ENCODE peak calls at places on chromosome 18, in four cellular contexts. One of them, this sample, is unnamed.
A peak's percentile ranks its signal among the peaks of the same experiment; 100 is the strongest.

GRCh38 chr18:76493213-76494107 is 1.6 kb downstream of the ZNF516 start:
- DNase-seq in left ventricle myocardium inferior: no peak
- DNase-seq in upper lobe of right lung: no peak
- DNase-seq in right lobe of liver: no peak
- DNase-seq in this sample: no peak

GRCh38 chr18:45957100-45957499 is 10.0 kb downstream of the EPG5 start:
- DNase-seq in right lobe of liver: no peak
- DNase-seq in upper lobe of right lung: no peak
- DNase-seq in left ventricle myocardium inferior: no peak
- DNase-seq in this sample: no peak

GRCh38 chr18:62486290-62486964 is 36.4 kb upstream of the ZCCHC2 start:
- DNase-seq in left ventricle myocardium inferior: no peak
- DNase-seq in upper lobe of right lung: no peak
- DNase-seq in right lobe of liver: no peak
- DNase-seq in this sample: no peak

GRCh38 chr18:48230459-48231113 is 178.6 kb downstream of the ZBTB7C start:
- DNase-seq in upper lobe of right lung: peak; percentile 82
- DNase-seq in left ventricle myocardium inferior: no peak
- DNase-seq in right lobe of liver: peak; percentile 69
- DNase-seq in this sample: peak; percentile 82

GRCh38 chr18:78913830-78914585 is 65.6 kb upstream of the SALL3 start:
- DNase-seq in left ventricle myocardium inferior: no peak
- DNase-seq in upper lobe of right lung: peak; percentile 54
- DNase-seq in right lobe of liver: no peak
- DNase-seq in this sample: peak; percentile 65

GRCh38 chr18:27860701-27861107 is 316.2 kb downstream of the CDH2 start:
- DNase-seq in left ventricle myocardium inferior: peak; percentile 19
- DNase-seq in upper lobe of right lung: no peak
- DNase-seq in right lobe of liver: no peak
- DNase-seq in this sample: no peak

GRCh38 chr18:62982600-62983251 is 267.4 kb downstream of the PHLPP1 start:
- DNase-seq in left ventricle myocardium inferior: no peak
- DNase-seq in upper lobe of right lung: no peak
- DNase-seq in right lobe of liver: no peak
- DNase-seq in this sample: peak; percentile 81

GRCh38 chr18:45621068-45621511 is 5.8 kb downstream of the SLC14A2 start:
- DNase-seq in left ventricle myocardium inferior: no peak
- DNase-seq in right lobe of liver: no peak
- DNase-seq in upper lobe of right lung: no peak
- DNase-seq in this sample: no peak

GRCh38 chr18:73556904-73557303 is 590.7 kb downstream of the FBXO15 start:
- DNase-seq in left ventricle myocardium inferior: no peak
- DNase-seq in right lobe of liver: no peak
- DNase-seq in upper lobe of right lung: no peak
- DNase-seq in this sample: no peak

GRCh38 chr18:36759167-36759776 is 69.5 kb downstream of the TPGS2 start:
- DNase-seq in upper lobe of right lung: peak; percentile 37
- DNase-seq in right lobe of liver: no peak
- DNase-seq in left ventricle myocardium inferior: no peak
- DNase-seq in this sample: no peak

GRCh38 chr18:65124633-65125032 is 626.2 kb upstream of the CDH7 start:
- DNase-seq in right lobe of liver: no peak
- DNase-seq in left ventricle myocardium inferior: no peak
- DNase-seq in upper lobe of right lung: no peak
- DNase-seq in this sample: no peak

GRCh38 chr18:62334110-62334509 is 9.0 kb downstream of the TNFRSF11A start:
- DNase-seq in upper lobe of right lung: no peak
- DNase-seq in right lobe of liver: no peak
- DNase-seq in left ventricle myocardium inferior: no peak
- DNase-seq in this sample: no peak

GRCh38 chr18:42192251-42193248 is 237.5 kb downstream of the PIK3C3 start:
- DNase-seq in right lobe of liver: no peak
- DNase-seq in left ventricle myocardium inferior: no peak
- DNase-seq in upper lobe of right lung: no peak
- DNase-seq in this sample: no peak

GRCh38 chr18:59272221-59272888 is 899 bp downstream of the RAX start:
- DNase-seq in left ventricle myocardium inferior: no peak
- DNase-seq in right lobe of liver: no peak
- DNase-seq in upper lobe of right lung: no peak
- DNase-seq in this sample: peak; percentile 72

GRCh38 chr18:26440644-26441043 is 107.7 kb downstream of the KCTD1 start:
- DNase-seq in left ventricle myocardium inferior: no peak
- DNase-seq in right lobe of liver: no peak
- DNase-seq in upper lobe of right lung: no peak
- DNase-seq in this sample: no peak

GRCh38 chr18:42758851-42759250 is 356.6 kb downstream of the RIT2 start:
- DNase-seq in upper lobe of right lung: no peak
- DNase-seq in left ventricle myocardium inferior: no peak
- DNase-seq in right lobe of liver: no peak
- DNase-seq in this sample: no peak

GRCh38 chr18:38923136-38923535 is 1357.5 kb upstream of the CELF4 start:
- DNase-seq in right lobe of liver: no peak
- DNase-seq in left ventricle myocardium inferior: no peak
- DNase-seq in upper lobe of right lung: no peak
- DNase-seq in this sample: no peak

GRCh38 chr18:23058746-23059440 is 76.4 kb upstream of the CABLES1 start:
- DNase-seq in left ventricle myocardium inferior: no peak
- DNase-seq in upper lobe of right lung: no peak
- DNase-seq in right lobe of liver: no peak
- DNase-seq in this sample: no peak

GRCh38 chr18:72427721-72428120 is 116.4 kb downstream of the CBLN2 start:
- DNase-seq in upper lobe of right lung: no peak
- DNase-seq in right lobe of liver: no peak
- DNase-seq in left ventricle myocardium inferior: no peak
- DNase-seq in this sample: no peak

GRCh38 chr18:11953113-11953512 is 28.2 kb upstream of the IMPA2 start:
- DNase-seq in right lobe of liver: no peak
- DNase-seq in upper lobe of right lung: no peak
- DNase-seq in left ventricle myocardium inferior: no peak
- DNase-seq in this sample: no peak

GRCh38 chr18:24055009-24055804 is 40.7 kb downstream of the TTC39C start:
- DNase-seq in right lobe of liver: no peak
- DNase-seq in upper lobe of right lung: no peak
- DNase-seq in left ventricle myocardium inferior: no peak
- DNase-seq in this sample: no peak

GRCh38 chr18:75915941-75916640 is 488.6 kb upstream of the SMIM21 start:
- DNase-seq in upper lobe of right lung: no peak
- DNase-seq in left ventricle myocardium inferior: no peak
- DNase-seq in right lobe of liver: no peak
- DNase-seq in this sample: peak; percentile 59

GRCh38 chr18:24499814-24500601 is 39.6 kb downstream of the HRH4 start:
- DNase-seq in upper lobe of right lung: no peak
- DNase-seq in left ventricle myocardium inferior: no peak
- DNase-seq in right lobe of liver: no peak
- DNase-seq in this sample: no peak

GRCh38 chr18:73365018-73365417 is 497.2 kb upstream of the NETO1 start:
- DNase-seq in upper lobe of right lung: no peak
- DNase-seq in right lobe of liver: no peak
- DNase-seq in left ventricle myocardium inferior: no peak
- DNase-seq in this sample: no peak

GRCh38 chr18:28002841-28003240 is 174.1 kb downstream of the CDH2 start:
- DNase-seq in right lobe of liver: no peak
- DNase-seq in upper lobe of right lung: no peak
- DNase-seq in left ventricle myocardium inferior: no peak
- DNase-seq in this sample: no peak

GRCh38 chr18:11857177-11857887 is 6.1 kb downstream of the CHMP1B start:
- DNase-seq in upper lobe of right lung: no peak
- DNase-seq in left ventricle myocardium inferior: peak; percentile 48
- DNase-seq in right lobe of liver: no peak
- DNase-seq in this sample: peak; percentile 36

GRCh38 chr18:12044591-12044990 is 49.1 kb upstream of the ANKRD62 start:
- DNase-seq in left ventricle myocardium inferior: no peak
- DNase-seq in upper lobe of right lung: no peak
- DNase-seq in right lobe of liver: no peak
- DNase-seq in this sample: no peak

GRCh38 chr18:67467188-67467587 is 49.3 kb downstream of the DSEL start:
- DNase-seq in left ventricle myocardium inferior: no peak
- DNase-seq in upper lobe of right lung: no peak
- DNase-seq in right lobe of liver: no peak
- DNase-seq in this sample: no peak

GRCh38 chr18:62741118-62741566 is 25.8 kb downstream of the PHLPP1 start:
- DNase-seq in right lobe of liver: no peak
- DNase-seq in upper lobe of right lung: no peak
- DNase-seq in left ventricle myocardium inferior: no peak
- DNase-seq in this sample: no peak

GRCh38 chr18:24674236-24675004 is 214.0 kb downstream of the HRH4 start:
- DNase-seq in left ventricle myocardium inferior: no peak
- DNase-seq in upper lobe of right lung: no peak
- DNase-seq in right lobe of liver: no peak
- DNase-seq in this sample: no peak

GRCh38 chr18:55907352-55908045 is 319.5 kb upstream of the TCF4 start:
- DNase-seq in left ventricle myocardium inferior: peak; percentile 29
- DNase-seq in right lobe of liver: no peak
- DNase-seq in upper lobe of right lung: no peak
- DNase-seq in this sample: no peak
- H3K4me3 ChIP-seq in left ventricle myocardium inferior: peak overlapping the region; percentile 32
- H3K4me3 ChIP-seq in right lobe of liver: no peak overlapping the region
- H3K4me3 ChIP-seq in upper lobe of right lung: no peak overlapping the region
- H3K4me3 ChIP-seq in this sample: no peak overlapping the region

GRCh38 chr18:54616220-54616848 is 25.3 kb downstream of the DYNAP start:
- DNase-seq in right lobe of liver: no peak
- DNase-seq in upper lobe of right lung: no peak
- DNase-seq in left ventricle myocardium inferior: no peak
- DNase-seq in this sample: no peak

GRCh38 chr18:54626779-54627178 is 35.7 kb downstream of the DYNAP start:
- DNase-seq in right lobe of liver: no peak
- DNase-seq in left ventricle myocardium inferior: no peak
- DNase-seq in upper lobe of right lung: no peak
- DNase-seq in this sample: no peak

DNA sequence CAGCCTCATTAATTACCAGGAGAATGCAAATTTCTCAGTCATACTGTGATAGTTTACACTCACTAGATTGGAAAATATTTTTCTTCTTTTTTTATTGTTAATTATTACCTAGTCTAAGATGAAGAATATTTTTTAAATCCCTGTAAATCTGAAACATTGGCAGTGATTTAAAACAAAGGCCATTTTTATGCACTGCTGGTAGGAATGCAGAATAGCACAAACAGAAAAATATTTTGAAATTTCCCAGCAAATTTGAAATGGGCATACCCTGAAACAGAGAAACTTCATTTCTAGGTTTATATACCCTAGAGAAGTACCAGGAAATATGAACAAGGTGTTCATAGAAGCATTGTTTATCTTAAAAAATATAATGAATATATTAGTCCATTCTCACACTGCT is 31.0 kb downstream of the DYNAP start:
- DNase-seq in upper lobe of right lung: no peak
- DNase-seq in right lobe of liver: no peak
- DNase-seq in left ventricle myocardium inferior: no peak
- DNase-seq in this sample: no peak
- TF ChIP-seq CTCF in upper lobe of right lung: no peak
- TF ChIP-seq CTCF in right lobe of liver: no peak
- TF ChIP-seq CTCF in left ventricle myocardium inferior: no peak
- TF ChIP-seq CTCF in this sample: no peak

DNA sequence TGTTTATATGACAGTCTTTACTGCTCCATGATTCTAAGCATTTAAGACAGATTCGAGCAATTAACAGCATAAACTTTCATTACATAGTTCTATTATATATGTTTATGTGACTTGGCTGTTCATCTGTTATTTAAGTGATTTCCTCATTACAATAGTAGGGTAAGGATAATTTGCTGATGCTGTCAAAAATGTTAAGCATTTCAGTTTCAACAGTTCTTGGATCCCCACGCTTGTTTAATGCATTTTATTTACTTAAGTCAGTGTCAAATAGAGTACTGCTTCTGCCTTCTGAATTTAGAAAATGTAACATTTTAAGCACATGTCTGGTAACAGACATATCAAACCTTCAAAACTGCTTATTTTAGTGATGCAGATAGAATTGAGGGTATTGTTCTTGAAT is 8.1 kb downstream of the TCF4 start:
- DNase-seq in upper lobe of right lung: no peak
- DNase-seq in right lobe of liver: no peak
- DNase-seq in left ventricle myocardium inferior: no peak
- DNase-seq in this sample: no peak
- H3K4me3 ChIP-seq in upper lobe of right lung: no peak overlapping the region
- H3K4me3 ChIP-seq in right lobe of liver: no peak overlapping the region
- H3K4me3 ChIP-seq in left ventricle myocardium inferior: no peak overlapping the region
- H3K4me3 ChIP-seq in this sample: no peak overlapping the region

DNA sequence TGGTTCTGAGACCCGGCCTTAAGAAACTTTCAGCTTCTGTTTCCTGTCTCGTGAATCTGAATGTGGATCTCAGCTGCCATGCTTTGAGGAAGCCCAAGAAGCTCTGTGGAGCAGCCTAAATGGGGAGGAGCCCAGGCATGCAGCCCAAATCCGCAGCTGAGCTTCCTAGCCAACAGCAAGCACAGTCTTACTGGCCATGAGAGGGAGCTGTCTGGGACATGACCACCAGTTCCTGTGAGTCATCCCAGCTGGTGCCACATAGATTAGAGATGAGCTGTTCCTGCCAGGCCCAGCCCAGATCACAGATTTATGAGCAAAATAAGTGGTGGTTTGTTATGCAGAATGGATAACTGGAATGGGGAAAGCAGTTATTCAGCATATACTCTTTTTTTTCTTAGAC is 224.4 kb upstream of the APCDD1 start:
- DNase-seq in right lobe of liver: no peak
- DNase-seq in upper lobe of right lung: no peak
- DNase-seq in left ventricle myocardium inferior: no peak
- DNase-seq in this sample: no peak
- TF ChIP-seq CTCF in right lobe of liver: no peak
- TF ChIP-seq CTCF in upper lobe of right lung: no peak
- TF ChIP-seq CTCF in left ventricle myocardium inferior: no peak
- TF ChIP-seq CTCF in this sample: no peak

GRCh38 chr18:574456-575228 is 5.5 kb upstream of the CETN1 start:
- DNase-seq in upper lobe of right lung: no peak
- DNase-seq in right lobe of liver: no peak
- DNase-seq in left ventricle myocardium inferior: no peak
- DNase-seq in this sample: no peak
- H3K4me3 ChIP-seq in upper lobe of right lung: no peak overlapping the region
- H3K4me3 ChIP-seq in right lobe of liver: no peak overlapping the region
- H3K4me3 ChIP-seq in left ventricle myocardium inferior: no peak overlapping the region
- H3K4me3 ChIP-seq in this sample: no peak overlapping the region

GRCh38 chr18:49345931-49346696 is 114.3 kb downstream of the DYM start:
- DNase-seq in right lobe of liver: no peak
- DNase-seq in left ventricle myocardium inferior: no peak
- DNase-seq in upper lobe of right lung: no peak
- DNase-seq in this sample: no peak
- TF ChIP-seq CTCF in right lobe of liver: no peak
- TF ChIP-seq CTCF in left ventricle myocardium inferior: no peak
- TF ChIP-seq CTCF in upper lobe of right lung: no peak
- TF ChIP-seq CTCF in this sample: no peak

DNA sequence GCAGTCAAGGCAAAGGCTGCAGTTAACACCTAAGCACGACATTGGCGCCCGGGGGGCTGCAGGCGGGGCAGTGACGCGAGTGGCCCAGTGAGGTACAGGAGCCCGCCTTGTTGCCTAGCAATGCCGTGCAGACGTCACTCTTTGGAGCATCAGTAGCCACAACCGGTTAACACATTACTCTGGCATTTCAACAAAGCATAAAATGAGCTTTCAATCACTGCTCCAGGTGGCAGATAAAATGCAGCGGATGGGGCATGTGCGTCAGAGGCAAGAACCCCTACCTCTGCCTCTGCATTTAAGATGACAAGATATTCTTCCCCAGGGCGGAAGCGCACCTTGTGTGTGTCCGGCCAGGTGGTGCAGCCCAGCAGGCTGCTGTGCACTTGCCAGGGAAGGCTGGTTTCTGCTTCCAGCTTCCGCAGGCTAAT is 139.4 kb downstream of the MTCL1 start:
- DNase-seq in left ventricle myocardium inferior: no peak
- DNase-seq in upper lobe of right lung: no peak
- DNase-seq in right lobe of liver: no peak
- DNase-seq in this sample: no peak
- H3K4me3 ChIP-seq in left ventricle myocardium inferior: no peak overlapping the region
- H3K4me3 ChIP-seq in upper lobe of right lung: no peak overlapping the region
- H3K4me3 ChIP-seq in right lobe of liver: no peak overlapping the region
- H3K4me3 ChIP-seq in this sample: no peak overlapping the region

This sample was measured in spleen.